ENCODE peak calls at places on chromosomes 13 and 19, in eight cellular contexts. S, H, Y, A, J, T, C and L are unnamed samples.

GRCh38 chr13:43879323-43880181 is at the start of the genes CCDC122 and LACC1:
- DNase-seq in T (peak; percentile 67), A (peak; percentile 19), Y (peak; percentile 85), J (peak; percentile 82), S (peak; percentile 95), H (peak; percentile 91), C (peak; percentile 80), L (no peak)

GRCh38 chr13:48783181-48783630 is 129.5 kb downstream of the CYSLTR2 start:
- DNase-seq in Y (peak; percentile 27), J (no peak), S (peak; percentile 83), T (no peak), C (peak; percentile 100), A (no peak), H (peak; percentile 84), L (no peak)

GRCh38 chr19:51702103-51702753 is 9.1 kb downstream of the SPACA6 start:
- DNase-seq in T (peak; percentile 33), Y (no peak), H (peak; percentile 93), C (peak; percentile 77), S (peak; percentile 94), J (peak; percentile 67), A (peak; percentile 49), L (peak; percentile 57)

GRCh38 chr13:44523176-44524017 is 52.7 kb downstream of the TSC22D1 start:
- DNase-seq in A (peak; percentile 1), J (no peak), S (no peak), C (peak; percentile 87), H (no peak), T (no peak), Y (no peak), L (no peak)

GRCh38 chr19:5961969-5962945 is 15.7 kb downstream of the RANBP3 start:
- DNase-seq in H (no peak), J (peak; percentile 33), Y (no peak), T (peak; percentile 31), C (peak; percentile 64), S (no peak), A (no peak), L (no peak)

GRCh38 chr19:3275068-3275582 is 50.7 kb downstream of the CELF5 start:
- DNase-seq in S (no peak), Y (no peak), A (peak; percentile 51), J (peak; percentile 57), C (peak; percentile 10), H (no peak), T (no peak), L (peak; percentile 65)

GRCh38 chr13:110774051-110774450 is 60.6 kb downstream of the ING1 start:
- DNase-seq in C (no peak), S (no peak), Y (no peak), H (no peak), J (no peak), T (no peak), A (no peak), L (no peak)

GRCh38 chr13:31538067-31539042 is 201.0 kb upstream of the RXFP2 start:
- DNase-seq in T (no peak), C (peak; percentile 36), Y (peak; percentile 59), A (no peak), S (no peak), J (no peak), H (no peak), L (no peak)

GRCh38 chr13:97192166-97192565 is 30.0 kb upstream of the MBNL2 start:
- DNase-seq in S (no peak), T (no peak), C (no peak), A (no peak), H (no peak), J (no peak), Y (no peak), L (no peak)

GRCh38 chr19:17933414-17934129 is 757 bp downstream of the CCDC124 start:
- DNase-seq in A (no peak), Y (peak; percentile 33), J (no peak), C (peak; percentile 72), H (no peak), S (no peak), T (no peak), L (no peak)

GRCh38 chr13:34779171-34779570 is 162.9 kb upstream of the NBEA start:
- DNase-seq in J (no peak), A (no peak), C (peak; percentile 9), Y (no peak), H (no peak), S (no peak), T (no peak), L (no peak)